ENCODE peak calls at places on chromosomes 2 and 18, in five cellular contexts. Z is neural progenitor cell, V is hepatocyte, G is GM23248, L is IMR-90. B is an unnamed sample.

GRCh38 chr18:26865557-26865956 is at the start of gene AQP4:
- DNase-seq in V (no peak), G (no peak), Z (peak; percentile 44), L (no peak), B (no peak)

GRCh38 chr2:231621051-231621879 is 28.6 kb downstream of the TEX44 start:
- DNase-seq in L (no peak), V (peak; percentile 62), Z (peak; percentile 47), G (no peak), B (no peak)

GRCh38 chr2:36271266-36271665 is 84.3 kb upstream of the CRIM1 start:
- DNase-seq in V (no peak), G (no peak), Z (no peak), L (no peak), B (no peak)

GRCh38 chr2:27105981-27106380 is 12.9 kb downstream of the CGREF1 start:
- DNase-seq in G (no peak), L (no peak), V (no peak), Z (no peak), B (no peak)

GRCh38 chr2:33848486-33848885 is 249.4 kb upstream of the FAM98A start:
- DNase-seq in Z (no peak), G (peak; percentile 85), V (no peak), L (peak; percentile 80), B (peak; percentile 35)

GRCh38 chr2:112607680-112608438 is 23.4 kb downstream of the CHCHD5 start:
- DNase-seq in L (no peak), Z (no peak), G (no peak), V (no peak), B (no peak)

GRCh38 chr2:11819235-11819729 is 72.8 kb downstream of the LPIN1 start:
- DNase-seq in V (no peak), G (no peak), Z (no peak), L (no peak), B (no peak)

GRCh38 chr2:219009294-219009693 is 16.1 kb upstream of the CRYBA2 start:
- DNase-seq in G (no peak), V (no peak), Z (no peak), L (no peak), B (no peak)

GRCh38 chr2:70907130-70907756 is 28.5 kb upstream of the ATP6V1B1 start:
- DNase-seq in V (peak; percentile 9), Z (peak; percentile 72), L (no peak), G (no peak), B (peak; percentile 45)

GRCh38 chr2:229798446-229799147 is 84.2 kb upstream of the DNER start:
- DNase-seq in L (peak; percentile 23), Z (no peak), V (no peak), G (no peak), B (peak; percentile 51)

GRCh38 chr2:217707116-217707742 is 295.6 kb downstream of the TNS1 start:
- DNase-seq in L (peak; percentile 56), V (no peak), G (peak; percentile 83), Z (no peak), B (peak; percentile 65)

GRCh38 chr2:223835701-223836532 is 1.5 kb downstream of the AP1S3 start:
- DNase-seq in G (no peak), L (no peak), V (peak; percentile 39), Z (no peak), B (peak; percentile 38)

GRCh38 chr2:107738268-107738667 is 88.4 kb upstream of the RGPD4 start:
- DNase-seq in G (no peak), V (no peak), L (no peak), Z (no peak), B (no peak)

GRCh38 chr2:43454791-43455190 is 141.0 kb downstream of the THADA start:
- DNase-seq in G (peak; percentile 57), L (no peak), Z (no peak), V (no peak), B (no peak)

GRCh38 chr2:238700122-238700457 is 147.8 kb upstream of the TWIST2 start:
- DNase-seq in G (peak; percentile 90), L (peak; percentile 64), V (peak; percentile 76), Z (no peak), B (peak; percentile 48)

GRCh38 chr2:96407041-96407918 is 71.7 kb downstream of the NCAPH start:
- DNase-seq in L (peak; percentile 79), G (peak; percentile 88), V (peak; percentile 81), Z (peak; percentile 81), B (peak; percentile 74)

GRCh38 chr2:187614756-187615155 is 60.5 kb upstream of the TFPI start:
- DNase-seq in L (peak; percentile 58), G (peak; percentile 20), Z (no peak), V (no peak), B (peak; percentile 77)

GRCh38 chr18:48905541-48905940 is 45.2 kb downstream of the SMAD7 start:
- DNase-seq in Z (no peak), V (no peak), G (peak; percentile 65), L (peak; percentile 41), B (no peak)

GRCh38 chr2:240024766-240025165 is 376 bp downstream of the NDUFA10 start:
- DNase-seq in V (peak; percentile 50), L (no peak), G (peak; percentile 49), Z (peak; percentile 26), B (no peak)

GRCh38 chr2:184416514-184416913 is 181.8 kb upstream of the ZNF804A start:
- DNase-seq in L (no peak), G (no peak), V (no peak), Z (no peak), B (no peak)

GRCh38 chr2:107001964-107002696 is 116.2 kb upstream of the ST6GAL2 start:
- DNase-seq in Z (no peak), G (peak; percentile 53), V (no peak), L (peak; percentile 61), B (peak; percentile 62)

GRCh38 chr2:18771212-18771611 is 181.8 kb upstream of the NT5C1B start:
- DNase-seq in Z (no peak), G (no peak), L (peak; percentile 30), V (no peak), B (no peak)

GRCh38 chr2:48189552-48190228 is 283.4 kb upstream of the FBXO11 start:
- DNase-seq in G (no peak), Z (no peak), V (no peak), L (no peak), B (no peak)

GRCh38 chr18:79964330-79965118 is at the start of gene HSBP1L1:
- DNase-seq in V (peak; percentile 92), L (no peak), Z (peak; percentile 94), G (peak; percentile 81), B (peak; percentile 37)

GRCh38 chr18:54149078-54149697 is 75.3 kb downstream of the MBD2 start:
- DNase-seq in L (peak; percentile 88), Z (no peak), G (peak; percentile 93), V (peak; percentile 56), B (peak; percentile 82)

GRCh38 chr2:17804358-17804757 is 11.9 kb upstream of the MSGN1 start:
- DNase-seq in V (no peak), G (no peak), L (no peak), Z (no peak), B (no peak)

GRCh38 chr2:13046557-13047165 is 329.9 kb downstream of the TRIB2 start:
- DNase-seq in V (no peak), Z (no peak), L (peak; percentile 24), G (peak; percentile 33), B (peak; percentile 56)

GRCh38 chr18:70132999-70133398 is 72.5 kb downstream of the RTTN start:
- DNase-seq in L (peak; percentile 98), Z (no peak), V (peak; percentile 8), G (peak; percentile 96), B (peak; percentile 96)

GRCh38 chr18:79664525-79665125 is 15.0 kb upstream of the CTDP1 start:
- DNase-seq in V (peak; percentile 51), G (peak; percentile 74), L (peak; percentile 85), Z (no peak), B (peak; percentile 72)

GRCh38 chr2:219644801-219645480 is 17.5 kb downstream of the SLC4A3 start:
- DNase-seq in Z (no peak), G (no peak), V (peak; percentile 39), L (no peak), B (peak; percentile 32)

GRCh38 chr2:45137941-45138695 is 128.9 kb upstream of the SIX2 start:
- DNase-seq in L (no peak), Z (no peak), V (no peak), G (no peak), B (no peak)
- H2AFZ ChIP-seq in L (no peak overlapping the region), Z (peak overlapping the region; percentile 50), V (no peak overlapping the region), G (no peak overlapping the region), B (no peak overlapping the region)

DNA sequence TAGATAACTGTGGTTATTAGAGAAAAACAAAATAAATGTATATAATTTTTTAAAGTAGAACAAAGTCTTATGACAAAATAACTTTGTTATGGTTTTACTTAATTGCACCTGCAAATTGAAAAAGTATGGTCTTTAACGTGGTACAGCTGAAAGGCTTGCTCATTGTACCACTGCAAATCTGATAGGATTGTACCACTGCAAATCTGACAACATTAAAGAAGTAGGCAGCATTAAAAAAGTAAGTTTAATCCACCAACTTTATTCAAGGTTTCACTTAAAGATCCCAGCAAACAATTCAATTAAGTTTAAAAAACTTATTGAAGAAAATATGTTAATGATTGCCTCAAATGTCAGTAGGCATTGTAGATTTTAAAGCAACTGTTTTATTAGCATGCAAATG is 4.7 kb downstream of the SP5 start:
- DNase-seq in Z (no peak), G (no peak), L (no peak), V (no peak), B (no peak)
- H3K36me3 ChIP-seq in Z (no peaks in the 10 kb centered on the region), G (no peaks in the 10 kb centered on the region), L (no peaks in the 10 kb centered on the region), V (no peaks in the 10 kb centered on the region), B (no peaks in the 10 kb centered on the region)

GRCh38 chr2:181471227-181471626 is 14.0 kb downstream of the ITGA4 start:
- DNase-seq in Z (no peak), L (peak; percentile 7), V (no peak), G (peak; percentile 21), B (peak; percentile 18)
- H3K4me1 ChIP-seq in Z (no peaks in the 10 kb centered on the region), L (no peaks in the 10 kb centered on the region), V (no peaks in the 10 kb centered on the region), G (peaks cover 12% of the 10 kb centered on the region), B (peaks cover 5% of the 10 kb centered on the region)

GRCh38 chr2:121897335-121897970 is 142.0 kb downstream of the TSN start:
- DNase-seq in G (peak; percentile 71), V (peak; percentile 48), L (peak; percentile 27), Z (peak; percentile 46), B (peak; percentile 25)
- H2AFZ ChIP-seq in G (peak overlapping the region; percentile 69), V (no peak overlapping the region), L (no peak overlapping the region), Z (peak overlapping the region; percentile 14), B (no peak overlapping the region)

DNA sequence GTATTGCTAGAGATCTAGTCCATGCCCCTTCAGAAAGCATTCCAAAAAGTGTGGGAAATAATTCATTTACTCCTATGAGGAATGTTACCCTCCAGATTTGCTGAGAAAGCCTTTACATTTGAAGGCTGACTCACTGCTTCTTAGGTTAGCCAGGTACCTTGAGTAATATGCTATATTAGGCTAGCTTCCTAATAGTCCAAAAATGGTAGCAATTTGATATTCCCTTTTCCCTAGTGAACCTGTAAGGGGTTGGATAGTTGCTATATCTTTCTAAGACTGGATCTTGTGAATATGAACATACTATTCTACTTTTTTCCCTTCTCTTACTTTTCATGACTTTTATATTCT is 63.7 kb downstream of the SPOPL start:
- DNase-seq in V (no peak), Z (no peak), G (no peak), L (no peak), B (no peak)
- H3K36me3 ChIP-seq in V (no peaks in the 10 kb centered on the region), Z (peaks cover 16% of the 10 kb centered on the region), G (peaks cover 23% of the 10 kb centered on the region), L (peaks cover 5% of the 10 kb centered on the region), B (no peaks in the 10 kb centered on the region)

GRCh38 chr2:45822272-45822630 is 170.8 kb downstream of the PRKCE start:
- DNase-seq in V (peak; percentile 17), L (peak; percentile 13), Z (no peak), G (no peak), B (peak; percentile 39)
- H3K4me1 ChIP-seq in V (peaks cover 17% of the 10 kb centered on the region), L (peaks cover 11% of the 10 kb centered on the region), Z (peaks cover 24% of the 10 kb centered on the region), G (peaks cover 7% of the 10 kb centered on the region), B (peaks cover 8% of the 10 kb centered on the region)

DNA sequence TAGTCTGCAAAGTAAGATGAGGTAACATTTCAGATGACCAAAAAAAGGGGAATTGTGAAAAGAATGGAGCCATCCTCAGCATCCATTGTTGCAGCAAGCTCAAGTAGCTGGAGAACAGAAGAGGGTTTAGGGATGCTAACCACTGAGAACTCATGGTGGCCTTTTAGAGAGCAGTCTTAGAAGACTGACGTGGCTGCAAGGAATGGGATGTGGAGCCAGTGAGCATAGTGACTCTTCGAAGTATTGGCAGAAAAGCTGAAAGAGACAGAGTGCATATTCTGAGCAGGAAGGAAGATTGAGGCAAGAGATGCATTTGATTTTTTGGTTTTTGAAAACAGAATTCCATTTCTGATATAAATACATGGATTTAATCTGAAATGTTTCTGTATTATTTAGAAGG is 151.2 kb downstream of the UBE2E3 start:
- DNase-seq in Z (no peak), L (no peak), V (no peak), G (no peak), B (no peak)
- H2AFZ ChIP-seq in Z (peak overlapping the region; percentile 15), L (peak overlapping the region; percentile 12), V (no peak overlapping the region), G (no peak overlapping the region), B (peak overlapping the region; percentile 51)

B was measured in fibroblast of lung.